ENCODE peak calls at places on chromosomes 2 and 18, in seven cellular contexts. I, E, X, W, Z, O and H are unnamed samples. For H3K4me1, the result is how much of the 10 kb centered on the place peaks cover.

GRCh38 chr2:1795261-1795828 is 51.0 kb upstream of the PXDN start:
- DNase-seq in E (no peak), X (peak), I (no peak), Z (no peak), W (no peak), O (no peak), H (no peak)

GRCh38 chr2:233036162-233036838 is 3.8 kb downstream of the NEU2 start:
- DNase-seq in Z (no peak), O (no peak), E (no peak), X (peak), W (no peak), I (no peak), H (no peak)

GRCh38 chr2:46643951-46644350 is 164.6 kb downstream of the TMEM247 start:
- DNase-seq in I (no peak), X (no peak), E (no peak), O (peak), W (no peak), Z (no peak), H (no peak)

GRCh38 chr2:217990389-217990788 is 12.4 kb downstream of the TNS1 start:
- DNase-seq in I (no peak), Z (peak), W (no peak), O (no peak), E (no peak), X (no peak), H (no peak)

GRCh38 chr2:219430633-219431615 is 3.7 kb upstream of the SPEG start:
- DNase-seq in E (no peak), X (no peak), Z (no peak), O (peak), W (no peak), I (no peak), H (no peak)

GRCh38 chr2:167749641-167750040 is 497.8 kb downstream of the STK39 start:
- DNase-seq in W (no peak), I (no peak), Z (no peak), X (no peak), E (no peak), O (no peak), H (no peak)

GRCh38 chr18:13618760-13619438 is 107.5 kb downstream of the FAM210A start:
- DNase-seq in W (no peak), I (no peak), O (no peak), X (peak), E (no peak), Z (no peak), H (no peak)

GRCh38 chr2:178194600-178195389 is 483 bp downstream of the OSBPL6 start:
- DNase-seq in I (peak), X (peak), O (peak), E (peak), Z (peak), W (peak), H (peak)

GRCh38 chr18:23712445-23712844 is 23.2 kb downstream of the LAMA3 start:
- DNase-seq in I (no peak), W (no peak), X (no peak), E (no peak), Z (no peak), O (no peak), H (no peak)

GRCh38 chr18:79792096-79792987 is 5.4 kb upstream of the KCNG2 start:
- DNase-seq in I (peak), E (no peak), W (no peak), Z (no peak), X (peak), O (no peak), H (no peak)

GRCh38 chr2:85900366-85900765 is 11.6 kb upstream of the ST3GAL5 start:
- DNase-seq in X (no peak), I (no peak), E (no peak), Z (no peak), O (no peak), W (no peak), H (no peak)
- H3K4me1 ChIP-seq in X (under half), I (under half), E (under half), Z (under half), O (under half), W (under half), H (under half)

GRCh38 chr2:30164131-30164925 is 17.5 kb downstream of the YPEL5 start:
- DNase-seq in E (no peak), Z (no peak), W (no peak), I (no peak), O (peak), X (no peak), H (no peak)

GRCh38 chr2:30159766-30160165 is 13.0 kb downstream of the YPEL5 start:
- DNase-seq in E (no peak), I (no peak), O (no peak), X (no peak), W (no peak), Z (no peak), H (no peak)

GRCh38 chr2:30162821-30163220 is 16.0 kb downstream of the YPEL5 start:
- DNase-seq in X (no peak), I (no peak), W (no peak), O (no peak), Z (no peak), E (no peak), H (no peak)

GRCh38 chr2:30165050-30165520 is 18.3 kb downstream of the YPEL5 start:
- DNase-seq in W (no peak), X (no peak), O (peak), Z (no peak), I (no peak), E (peak), H (no peak)

GRCh38 chr2:30161929-30162328 is 15.1 kb downstream of the YPEL5 start:
- DNase-seq in W (no peak), O (no peak), I (no peak), E (no peak), X (no peak), Z (no peak), H (no peak)
- H3K4me1 ChIP-seq in W (under half), O (under half), I (under half), E (under half), X (under half), Z (under half), H (under half)

GRCh38 chr2:85697716-85698115 is 3.6 kb downstream of the GNLY start:
- DNase-seq in Z (no peak), I (no peak), W (no peak), E (no peak), X (no peak), O (no peak), H (no peak)

GRCh38 chr2:85697096-85697495 is 2.9 kb downstream of the GNLY start:
- DNase-seq in Z (no peak), O (no peak), I (no peak), E (no peak), W (no peak), X (no peak), H (no peak)

GRCh38 chr2:85698184-85698879 is 4.2 kb downstream of the GNLY start:
- DNase-seq in O (no peak), Z (no peak), E (no peak), I (no peak), X (no peak), W (no peak), H (no peak)

GRCh38 chr2:85698880-85699254 is 4.7 kb downstream of the GNLY start:
- DNase-seq in X (no peak), W (no peak), Z (no peak), O (no peak), I (no peak), E (no peak), H (no peak)

DNA sequence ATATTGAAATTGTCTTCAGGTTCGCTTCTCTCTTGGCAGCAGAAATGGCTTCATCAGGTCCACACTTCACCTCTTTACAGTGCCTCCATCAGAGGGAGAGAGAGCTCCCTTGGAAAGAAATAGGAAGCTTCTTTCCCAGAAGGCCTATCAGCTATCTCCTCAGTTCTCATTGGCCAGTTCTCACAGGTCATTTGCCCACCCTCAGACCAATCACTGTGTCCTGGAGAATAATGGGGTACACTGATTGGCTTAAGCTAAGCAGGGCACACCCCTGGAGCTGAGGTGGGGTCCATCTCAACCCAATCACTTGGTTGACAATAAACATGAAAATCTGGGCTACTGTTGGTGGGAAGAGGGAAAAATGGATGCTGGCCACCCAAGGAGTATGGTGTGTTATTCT is 5.2 kb downstream of the GNLY start:
- DNase-seq in X (no peak), I (no peak), W (no peak), Z (no peak), E (no peak), O (no peak), H (no peak)
- H3K4me1 ChIP-seq in X (under half), I (under half), W (under half), Z (under half), E (under half), O (under half), H (under half)

GRCh38 chr2:236909802-236910201 is 175.9 kb upstream of the COPS8 start:
- DNase-seq in Z (no peak), I (no peak), W (no peak), X (no peak), E (no peak), O (no peak), H (no peak)
- H3K4me1 ChIP-seq in Z (under half), I (under half), W (under half), X (under half), E (under half), O (under half), H (under half)

DNA sequence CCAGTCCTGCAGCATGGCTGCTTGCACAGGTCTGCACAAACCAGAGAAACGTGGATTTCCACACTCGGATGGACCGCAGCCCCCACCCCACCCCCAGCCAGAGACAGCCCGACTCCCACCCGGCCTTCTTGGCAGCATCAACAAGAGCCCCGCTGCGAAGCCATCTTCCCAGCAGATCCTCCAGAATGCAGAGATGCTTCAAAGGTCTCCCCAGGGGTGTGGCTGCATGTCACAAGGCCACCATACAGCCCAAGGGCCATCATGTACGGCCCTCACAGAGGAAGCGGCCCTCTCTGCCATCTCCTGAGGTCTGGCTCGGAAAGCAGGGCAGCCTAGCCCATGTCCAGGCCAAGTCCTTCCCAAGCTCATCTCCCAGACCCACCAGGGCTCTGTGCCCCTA is 11.5 kb downstream of the DNMT3A start:
- DNase-seq in I (peak), Z (no peak), W (no peak), X (peak), O (no peak), E (no peak), H (no peak)
- H3K4me1 ChIP-seq in I (under half), Z (under half), W (under half), X (under half), O (under half), E (under half), H (under half)

DNA sequence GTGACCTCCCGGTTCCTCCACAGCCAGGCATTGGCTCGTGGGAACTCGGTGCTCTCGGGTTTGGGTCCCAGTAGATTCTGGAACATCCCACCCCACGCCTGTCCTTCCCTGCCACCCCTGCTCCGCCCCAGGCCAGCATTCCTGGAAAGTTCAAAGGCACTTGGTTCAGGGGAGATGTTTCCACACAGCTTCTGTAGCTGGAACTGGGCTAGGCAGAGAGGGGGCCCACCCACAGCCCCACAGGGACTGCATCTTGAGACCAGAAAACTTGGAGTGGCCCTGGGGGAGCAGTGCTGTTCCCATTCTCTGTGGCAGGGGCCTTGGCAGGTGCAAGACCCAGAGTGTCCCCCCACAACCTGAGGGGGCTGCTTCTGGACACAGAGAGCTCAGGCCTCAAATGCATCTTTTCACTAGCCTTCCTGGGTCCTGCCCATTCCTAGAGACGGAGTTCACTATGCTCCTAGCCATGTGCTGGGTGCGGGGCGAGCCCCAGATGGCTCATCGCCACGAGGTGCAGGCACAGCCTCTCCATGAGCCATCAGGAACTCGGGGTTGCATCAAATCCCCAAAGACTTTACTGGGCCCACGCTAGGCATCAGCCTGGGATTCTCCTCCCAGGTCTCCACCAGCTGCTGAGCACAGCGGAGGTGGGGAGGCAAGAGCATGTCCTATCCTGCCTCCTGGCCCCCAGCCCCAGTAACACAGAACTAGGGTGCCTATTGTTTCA is 68.7 kb downstream of the ZFP36L2 start:
- DNase-seq in X (no peak), E (no peak), Z (no peak), O (no peak), I (no peak), W (peak), H (no peak)
- H3K4me1 ChIP-seq in X (under half), E (under half), Z (half or more), O (under half), I (under half), W (under half), H (under half)

GRCh38 chr18:77103181-77103875 is 29.3 kb downstream of the MBP start:
- DNase-seq in E (no peak), W (no peak), Z (no peak), O (peak), I (no peak), X (no peak), H (no peak)
- H3K4me1 ChIP-seq in E (under half), W (half or more), Z (under half), O (under half), I (under half), X (half or more), H (under half)